ENCODE peak calls at places on chromosome 19, in seven cellular contexts. C is neural crest cell, D is lower leg skin, F is RWPE1, E is upper lobe of right lung, X is tibial nerve, N is H9. T is an unnamed sample.

GRCh38 chr19:32642771-32643170 is 32.2 kb downstream of the ANKRD27 start:
- DNase-seq in C (no peak), N (no peak), X (no peak), F (no peak), E (no peak), D (no peak), T (no peak)

GRCh38 chr19:10503002-10503789 is at the start of gene KEAP1:
- DNase-seq in E (peak), X (no peak), N (peak), D (peak), C (peak), F (no peak), T (no peak)

GRCh38 chr19:17282488-17283256 is 971 bp downstream of the ANKLE1 start:
- DNase-seq in X (peak), D (peak), F (peak), N (peak), C (peak), E (peak), T (peak)

GRCh38 chr19:2500157-2500556 is 24.2 kb downstream of the GADD45B start:
- DNase-seq in D (no peak), E (no peak), N (no peak), X (no peak), C (no peak), F (no peak), T (no peak)

GRCh38 chr19:41584931-41585330 is 9.0 kb downstream of the CEACAM21 start:
- DNase-seq in X (no peak), C (no peak), D (no peak), N (no peak), E (no peak), F (no peak), T (peak)

GRCh38 chr19:39160523-39160861 is 34.9 kb downstream of the PAK4 start:
- DNase-seq in D (no peak), F (no peak), X (peak), C (no peak), E (no peak), N (no peak), T (no peak)

GRCh38 chr19:50555447-50556235 is 12.6 kb downstream of the LRRC4B start:
- DNase-seq in E (no peak), X (no peak), C (no peak), F (no peak), N (peak), D (no peak), T (no peak)

GRCh38 chr19:48760514-48761221 is 5.3 kb downstream of the FGF21 start:
- DNase-seq in E (no peak), N (no peak), F (no peak), D (no peak), C (no peak), X (no peak), T (no peak)

GRCh38 chr19:42284066-42284501 is 15.0 kb downstream of the CIC start:
- DNase-seq in D (peak), N (no peak), F (peak), X (peak), C (peak), E (peak), T (peak)

GRCh38 chr19:22144394-22144793 is 52.4 kb downstream of the ZNF676 start:
- DNase-seq in X (no peak), F (no peak), E (no peak), D (no peak), C (no peak), N (no peak), T (no peak)

GRCh38 chr19:51131780-51132680 is 7.3 kb downstream of the SIGLEC9 start:
- DNase-seq in X (peak), D (no peak), C (no peak), E (peak), N (no peak), F (no peak), T (no peak)

GRCh38 chr19:277581-278165 is 13.5 kb downstream of the PLPP2 start:
- DNase-seq in X (no peak), N (peak), E (no peak), D (peak), F (no peak), C (peak), T (peak)

GRCh38 chr19:46859637-46860124 is 1.1 kb upstream of the ARHGAP35 start:
- DNase-seq in N (no peak), D (peak), E (peak), C (no peak), F (no peak), X (peak), T (no peak)

GRCh38 chr19:6724631-6725185 is 4.3 kb upstream of the C3 start:
- DNase-seq in F (no peak), C (no peak), E (no peak), D (no peak), N (no peak), X (no peak), T (no peak)

GRCh38 chr19:10639836-10640235 is 14.3 kb upstream of the ILF3 start:
- DNase-seq in E (no peak), C (no peak), X (no peak), D (no peak), F (no peak), N (no peak), T (no peak)

GRCh38 chr19:47111081-47111589 is 2.4 kb downstream of the ZC3H4 start:
- DNase-seq in C (no peak), E (peak), D (peak), N (no peak), X (no peak), F (no peak), T (no peak)

DNA sequence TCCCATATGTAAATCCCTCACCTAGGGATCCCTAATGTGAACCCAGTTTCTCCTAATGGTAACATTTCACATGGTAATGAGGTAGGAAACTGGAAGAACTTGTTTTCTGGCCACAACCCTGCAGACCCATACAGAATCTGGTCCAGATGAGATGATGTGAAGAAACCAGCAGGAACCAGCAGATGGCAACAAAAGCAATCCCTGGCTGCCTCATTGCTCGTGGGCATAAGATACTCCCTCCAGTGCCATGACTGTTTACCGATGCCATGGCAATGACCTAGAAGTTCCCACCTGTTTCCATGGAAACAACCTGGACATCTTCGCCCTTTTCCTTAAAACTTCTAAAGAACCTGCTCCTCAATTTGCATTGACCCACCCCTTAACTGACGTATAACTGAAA is 1.4 kb upstream of the CD209 start:
- DNase-seq in F (peak), C (no peak), N (peak), X (no peak), E (no peak), D (no peak), T (no peak)
- TF ChIP-seq CTCF in F (no peak), C (no peak), N (peak), X (no peak), E (peak), D (no peak), T (no peak)

GRCh38 chr19:55482128-55482961 is 2.6 kb upstream of the NAT14 start:
- DNase-seq in C (no peak), F (no peak), N (no peak), X (no peak), D (no peak), E (no peak), T (no peak)

GRCh38 chr19:55479451-55480230 is 3.2 kb downstream of the ZNF628 start:
- DNase-seq in C (no peak), F (no peak), X (no peak), N (no peak), D (no peak), E (no peak), T (no peak)

GRCh38 chr19:55482967-55483671 is 1.9 kb upstream of the NAT14 start:
- DNase-seq in F (no peak), C (no peak), N (no peak), D (no peak), X (no peak), E (no peak), T (no peak)

GRCh38 chr19:55483681-55484361 is 1.2 kb upstream of the NAT14 start:
- DNase-seq in N (no peak), C (no peak), E (no peak), D (no peak), X (no peak), F (no peak), T (no peak)

GRCh38 chr19:55481148-55482127 is 3.5 kb upstream of the NAT14 start:
- DNase-seq in E (no peak), D (no peak), F (no peak), X (no peak), N (peak), C (no peak), T (no peak)
- TF ChIP-seq CTCF in E (no peak), D (no peak), F (no peak), X (no peak), N (no peak), C (no peak), T (no peak)

GRCh38 chr19:35143818-35144217 is 763 bp downstream of the FXYD7 start:
- DNase-seq in C (no peak), D (no peak), E (no peak), X (no peak), F (no peak), N (no peak), T (no peak)

GRCh38 chr19:35144259-35144599 is 1.2 kb downstream of the FXYD7 start:
- DNase-seq in F (no peak), E (no peak), X (no peak), D (no peak), N (no peak), C (no peak), T (no peak)

GRCh38 chr19:35142531-35143230 is 374 bp upstream of the FXYD7 start:
- DNase-seq in C (peak), D (no peak), F (peak), E (peak), X (no peak), N (peak), T (no peak)

GRCh38 chr19:35141627-35142401 is 1.2 kb upstream of the FXYD7 start:
- DNase-seq in X (no peak), E (no peak), F (no peak), D (peak), C (no peak), N (no peak), T (no peak)

GRCh38 chr19:35143231-35143715 is at the start of gene FXYD7:
- DNase-seq in X (no peak), N (peak), E (no peak), C (no peak), F (no peak), D (no peak), T (no peak)
- TF ChIP-seq CTCF in X (no peak), N (peak), E (peak), C (peak), F (peak), D (no peak), T (peak)

DNA sequence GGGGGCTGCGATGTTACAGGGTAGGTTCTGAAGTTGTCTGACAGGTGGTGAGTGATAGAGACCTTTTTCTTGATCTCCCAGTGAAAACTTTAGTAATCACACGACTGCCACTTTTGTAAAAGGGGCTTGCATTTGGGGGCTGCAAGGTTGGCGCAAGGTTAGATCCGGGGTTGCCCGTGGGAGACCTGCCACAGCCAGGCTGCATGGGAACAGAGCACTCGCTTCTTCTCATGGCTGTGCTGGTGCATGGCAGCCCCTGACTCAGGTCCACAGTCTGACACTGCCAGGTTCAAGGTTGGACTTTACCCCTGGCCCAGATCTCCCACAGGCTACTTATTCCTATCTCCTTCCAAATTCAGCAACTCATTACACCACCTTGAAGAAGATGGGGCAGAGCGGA is 1190.4 kb downstream of the UQCRFS1 start:
- DNase-seq in X (no peak), D (no peak), F (no peak), N (no peak), E (no peak), C (no peak), T (peak)
- TF ChIP-seq CTCF in X (no peak), D (no peak), F (no peak), N (no peak), E (no peak), C (no peak), T (no peak)

GRCh38 chr19:58469241-58470013 is 2.5 kb downstream of the ZNF324 start:
- DNase-seq in C (no peak), D (no peak), F (no peak), X (no peak), N (no peak), E (no peak), T (no peak)

GRCh38 chr19:58466089-58466759 is 656 bp upstream of the ZNF324 start:
- DNase-seq in D (no peak), N (no peak), E (no peak), C (no peak), F (no peak), X (no peak), T (no peak)

GRCh38 chr19:58471736-58472135 is 4.4 kb upstream of the ZNF446 start:
- DNase-seq in F (no peak), X (no peak), N (peak), C (no peak), D (no peak), E (no peak), T (no peak)

GRCh38 chr19:58466760-58467589 is at the start of gene ZNF324:
- DNase-seq in D (peak), X (peak), F (peak), N (peak), E (peak), C (peak), T (peak)

DNA sequence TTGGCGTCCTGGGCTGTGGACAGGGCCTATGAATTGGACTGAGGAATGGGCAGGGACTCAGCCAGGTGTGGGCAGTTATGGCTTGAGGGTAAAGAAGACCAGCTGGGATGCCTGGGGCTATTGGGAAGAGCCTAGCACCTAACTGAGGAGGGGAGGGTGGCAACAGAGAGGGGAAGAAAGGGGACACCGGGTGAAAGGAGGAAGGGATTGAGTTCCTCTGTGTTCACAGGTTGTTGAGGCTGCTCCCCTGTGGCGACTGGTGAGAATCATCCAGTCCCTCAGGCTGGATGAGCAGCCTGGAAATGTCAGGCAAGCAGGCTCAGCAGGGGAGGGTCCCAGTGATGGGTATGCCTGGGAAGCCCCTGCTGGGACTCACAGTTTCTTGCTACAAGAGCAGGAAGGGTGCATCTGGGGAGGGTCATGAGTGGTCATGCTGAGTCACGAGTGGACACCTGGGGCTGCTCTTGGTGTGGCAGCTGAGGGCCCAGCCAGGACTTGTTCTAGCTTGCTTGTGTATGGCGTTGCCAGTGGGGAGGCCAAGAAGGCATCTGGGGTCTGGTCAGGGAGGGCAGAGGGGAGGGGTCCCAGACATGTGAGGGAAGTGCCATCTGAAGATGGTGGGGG is 1.4 kb downstream of the ZNF324 start:
- DNase-seq in N (no peak), E (no peak), F (no peak), X (no peak), D (no peak), C (no peak), T (no peak)
- TF ChIP-seq CTCF in N (no peak), E (no peak), F (no peak), X (no peak), D (no peak), C (no peak), T (no peak)

GRCh38 chr19:13095934-13096890 is 6.4 kb downstream of the LYL1 start:
- DNase-seq in C (no peak), N (peak), E (no peak), X (no peak), D (no peak), F (no peak), T (no peak)
- TF ChIP-seq CTCF in C (peak), N (peak), E (no peak), X (peak), D (peak), F (no peak), T (peak)

DNA sequence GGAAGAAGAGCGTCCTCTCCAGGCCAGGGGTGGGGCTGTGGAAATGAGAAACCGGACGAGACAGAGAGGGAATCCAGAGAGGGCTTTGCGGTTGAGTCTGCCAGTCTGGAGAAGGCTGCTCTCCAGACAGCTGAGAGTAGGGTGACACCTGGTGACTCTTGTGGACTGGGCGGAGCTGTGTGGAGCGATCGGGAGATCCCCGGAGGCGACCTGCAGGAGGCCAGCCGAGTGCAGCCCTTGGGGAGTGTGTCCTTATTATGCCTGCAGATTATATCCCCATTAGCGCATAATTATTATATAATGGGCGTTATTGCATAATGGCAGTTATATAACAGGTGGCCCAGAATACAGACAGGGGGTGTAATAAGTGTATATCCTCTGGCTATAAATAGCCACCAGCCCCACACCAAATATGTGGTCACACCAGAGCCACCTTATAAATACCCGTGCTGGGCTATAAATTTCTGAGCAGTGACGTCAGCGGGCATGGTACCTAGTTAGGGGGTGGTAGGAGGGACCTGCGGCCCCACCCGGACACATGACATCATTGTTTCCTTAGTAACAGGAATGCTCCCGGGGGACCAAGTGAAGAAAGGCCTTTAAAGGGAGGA is 41.2 kb downstream of the NFIX start:
- DNase-seq in E (peak), D (no peak), N (no peak), X (no peak), C (no peak), F (peak), T (no peak)
- TF ChIP-seq CTCF in E (peak), D (no peak), N (no peak), X (no peak), C (no peak), F (no peak), T (no peak)

GRCh38 chr19:29926801-29927200 is 15.2 kb upstream of the URI1 start:
- DNase-seq in N (no peak), C (no peak), F (no peak), X (no peak), D (no peak), E (no peak), T (no peak)

GRCh38 chr19:29923653-29924052 is 18.4 kb upstream of the URI1 start:
- DNase-seq in F (no peak), E (no peak), N (no peak), D (no peak), C (no peak), X (no peak), T (no peak)

GRCh38 chr19:29927944-29928669 is 13.9 kb upstream of the URI1 start:
- DNase-seq in D (no peak), N (peak), E (no peak), F (no peak), C (peak), X (no peak), T (no peak)

GRCh38 chr19:29928831-29929230 is 13.2 kb upstream of the URI1 start:
- DNase-seq in E (no peak), F (no peak), X (no peak), D (no peak), N (no peak), C (no peak), T (no peak)

GRCh38 chr19:29926031-29926430 is 16.0 kb upstream of the URI1 start:
- DNase-seq in C (no peak), E (no peak), D (no peak), F (no peak), N (no peak), X (no peak), T (no peak)
- TF ChIP-seq CTCF in C (no peak), E (no peak), D (no peak), F (no peak), N (no peak), X (no peak), T (no peak)

GRCh38 chr19:5032101-5032967 is 63.4 kb downstream of the KDM4B start:
- DNase-seq in D (peak), X (no peak), C (no peak), F (no peak), E (no peak), N (no peak), T (no peak)
- TF ChIP-seq CTCF in D (no peak), X (no peak), C (peak), F (no peak), E (no peak), N (peak), T (no peak)

T was measured in osteocyte.